ENCODE peak calls at places on chromosome 12, in seven cellular contexts. S is OCI-LY7, D is H9, J is gastrocnemius medialis, U is aorta, H is lung, G is PC-9. Y is an unnamed sample. For H3K9me3, the result is how much of the 10 kb centered on the place peaks cover.

GRCh38 chr12:132872975-132873421 is 14.4 kb downstream of the CHFR start:
- DNase-seq in S (no peak), U (no peak), J (no peak), H (no peak), D (peak), G (no peak), Y (no peak)

GRCh38 chr12:120352117-120352516 is 16.8 kb downstream of the MSI1 start:
- DNase-seq in H (no peak), G (no peak), J (no peak), U (no peak), D (no peak), S (no peak), Y (no peak)

GRCh38 chr12:96360550-96360949 is 39.7 kb downstream of the CDK17 start:
- DNase-seq in H (no peak), J (no peak), D (no peak), S (no peak), U (no peak), G (no peak), Y (no peak)

GRCh38 chr12:55771736-55772135 is 28.8 kb downstream of the GDF11 start:
- DNase-seq in S (no peak), D (no peak), J (no peak), G (no peak), U (no peak), H (no peak), Y (no peak)

GRCh38 chr12:29921307-29921706 is 137.6 kb upstream of the TMTC1 start:
- DNase-seq in H (no peak), S (no peak), G (no peak), J (no peak), D (no peak), U (no peak), Y (no peak)

GRCh38 chr12:92051441-92051840 is 94.2 kb downstream of the BTG1 start:
- DNase-seq in S (no peak), D (no peak), G (no peak), H (no peak), J (no peak), U (no peak), Y (no peak)

GRCh38 chr12:71129364-71129763 is 28.4 kb downstream of the TSPAN8 start:
- DNase-seq in D (no peak), S (no peak), J (no peak), H (no peak), U (no peak), G (no peak), Y (no peak)

GRCh38 chr12:88509347-88509746 is 70.9 kb downstream of the KITLG start:
- DNase-seq in J (no peak), G (no peak), H (no peak), D (no peak), U (no peak), S (no peak), Y (no peak)

GRCh38 chr12:8483081-8483479 is 27.3 kb downstream of the CLEC6A start:
- DNase-seq in S (no peak), H (no peak), G (no peak), U (no peak), D (no peak), J (no peak), Y (no peak)

GRCh38 chr12:108239378-108239777 is 99.7 kb downstream of the CMKLR1 start:
- DNase-seq in J (no peak), G (no peak), D (no peak), S (no peak), H (no peak), U (no peak), Y (no peak)

GRCh38 chr12:65446901-65447300 is 168.4 kb downstream of the MSRB3 start:
- DNase-seq in H (no peak), G (no peak), J (no peak), D (no peak), S (no peak), U (no peak), Y (no peak)

GRCh38 chr12:23757541-23757962 is 191.9 kb downstream of the SOX5 start:
- DNase-seq in J (no peak), G (no peak), H (no peak), D (peak), S (no peak), U (no peak), Y (no peak)

GRCh38 chr12:44873898-44874297 is 2.2 kb downstream of the NELL2 start:
- DNase-seq in D (no peak), H (no peak), J (no peak), S (peak), U (no peak), G (no peak), Y (no peak)

GRCh38 chr12:100234166-100234565 is 32.7 kb downstream of the DEPDC4 start:
- DNase-seq in D (no peak), G (peak), U (no peak), S (no peak), H (no peak), J (no peak), Y (no peak)

GRCh38 chr12:27331299-27331926 is 1.2 kb upstream of the BMAL2 start:
- DNase-seq in J (no peak), S (no peak), G (peak), H (no peak), D (no peak), U (no peak), Y (no peak)

GRCh38 chr12:50110127-50110761 is 1.8 kb upstream of the COX14 start:
- DNase-seq in S (peak), J (peak), G (peak), U (peak), H (peak), D (no peak), Y (peak)

GRCh38 chr12:129762436-129762835 is 141.4 kb downstream of the TMEM132D start:
- DNase-seq in U (no peak), D (no peak), J (no peak), H (no peak), S (no peak), G (no peak), Y (no peak)

GRCh38 chr12:47772094-47772660 is 861 bp upstream of the SLC48A1 start:
- DNase-seq in S (no peak), G (no peak), D (no peak), H (no peak), J (no peak), U (no peak), Y (peak)

GRCh38 chr12:126936181-126936851 is 1330.7 kb upstream of the TMEM132C start:
- DNase-seq in S (no peak), G (peak), J (peak), D (no peak), U (peak), H (peak), Y (peak)

GRCh38 chr12:115752913-115753726 is 524.4 kb downstream of the MED13L start:
- DNase-seq in G (no peak), U (no peak), H (peak), D (peak), S (peak), J (peak), Y (no peak)

GRCh38 chr12:62684586-62685295 is 218.1 kb downstream of the MON2 start:
- DNase-seq in S (no peak), D (no peak), U (no peak), G (no peak), H (peak), J (peak), Y (no peak)

GRCh38 chr12:5977556-5977955 is 32.5 kb upstream of the ANO2 start:
- DNase-seq in G (no peak), U (no peak), S (no peak), H (no peak), J (no peak), D (no peak), Y (no peak)

GRCh38 chr12:24909667-24910066 is 39.2 kb downstream of the BCAT1 start:
- DNase-seq in S (no peak), H (peak), U (no peak), J (peak), D (no peak), G (no peak), Y (peak)

GRCh38 chr12:83210933-83211332 is 524.2 kb downstream of the TMTC2 start:
- DNase-seq in D (no peak), H (no peak), S (no peak), U (no peak), J (no peak), G (no peak), Y (no peak)

GRCh38 chr12:71725011-71725410 is 29.7 kb upstream of the RAB21 start:
- DNase-seq in U (no peak), G (no peak), J (no peak), H (no peak), S (no peak), D (no peak), Y (no peak)

GRCh38 chr12:52617403-52617785 is 965 bp downstream of the KRT73 start:
- DNase-seq in D (peak), G (no peak), H (peak), S (no peak), J (no peak), U (no peak), Y (no peak)

GRCh38 chr12:619346-619745 is 43.9 kb downstream of the NINJ2 start:
- DNase-seq in D (no peak), U (no peak), S (no peak), G (no peak), H (no peak), J (peak), Y (no peak)

GRCh38 chr12:123367511-123367910 is 2.9 kb upstream of the SBNO1 start:
- DNase-seq in S (no peak), G (no peak), D (no peak), H (no peak), J (no peak), U (peak), Y (no peak)

GRCh38 chr12:21065845-21066244 is 65.1 kb upstream of the SLCO1B1 start:
- DNase-seq in S (no peak), H (no peak), G (no peak), D (no peak), U (no peak), J (no peak), Y (no peak)
- H3K9me3 ChIP-seq in S (under half), H (under half), G (under half), D (under half), U (under half), J (under half), Y (under half)

GRCh38 chr12:2856051-2856450 is 788 bp downstream of the TEX52 start:
- DNase-seq in U (no peak), H (no peak), J (no peak), G (no peak), S (no peak), D (no peak), Y (no peak)

GRCh38 chr12:2854669-2855453 is 2.0 kb downstream of the TEX52 start:
- DNase-seq in H (no peak), D (no peak), S (no peak), G (no peak), U (no peak), J (no peak), Y (no peak)

GRCh38 chr12:2855546-2855945 is 1.3 kb downstream of the TEX52 start:
- DNase-seq in H (no peak), U (no peak), G (no peak), J (no peak), D (no peak), S (no peak), Y (no peak)

GRCh38 chr12:2851931-2852330 is 4.9 kb downstream of the TEX52 start:
- DNase-seq in U (no peak), J (no peak), D (no peak), H (no peak), S (no peak), G (no peak), Y (no peak)

DNA sequence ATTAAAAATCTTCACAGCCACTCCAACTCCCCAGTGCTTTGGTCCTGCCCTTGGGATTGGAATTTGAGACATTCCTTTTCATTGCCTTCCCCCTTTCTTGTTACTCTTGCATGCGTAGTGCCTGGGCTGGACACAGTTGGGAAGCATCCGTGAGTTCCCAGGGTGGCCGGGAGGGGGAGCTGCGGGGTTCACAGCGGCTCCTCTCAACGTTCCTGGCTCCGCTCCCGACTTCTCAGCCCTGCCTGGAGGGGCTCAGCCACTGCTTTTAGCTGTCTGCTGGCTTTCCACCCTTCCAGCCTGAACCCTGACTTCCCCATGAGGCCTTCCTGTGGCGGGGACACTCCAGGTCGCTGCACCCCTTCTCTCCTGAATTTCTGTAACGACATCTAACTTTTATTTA is 3.2 kb downstream of the TEX52 start:
- DNase-seq in G (no peak), J (peak), S (no peak), U (peak), D (peak), H (peak), Y (peak)
- H3K27ac ChIP-seq in G (no peak), J (no peak), S (no peak), U (no peak), D (no peak), H (no peak), Y (no peak)

DNA sequence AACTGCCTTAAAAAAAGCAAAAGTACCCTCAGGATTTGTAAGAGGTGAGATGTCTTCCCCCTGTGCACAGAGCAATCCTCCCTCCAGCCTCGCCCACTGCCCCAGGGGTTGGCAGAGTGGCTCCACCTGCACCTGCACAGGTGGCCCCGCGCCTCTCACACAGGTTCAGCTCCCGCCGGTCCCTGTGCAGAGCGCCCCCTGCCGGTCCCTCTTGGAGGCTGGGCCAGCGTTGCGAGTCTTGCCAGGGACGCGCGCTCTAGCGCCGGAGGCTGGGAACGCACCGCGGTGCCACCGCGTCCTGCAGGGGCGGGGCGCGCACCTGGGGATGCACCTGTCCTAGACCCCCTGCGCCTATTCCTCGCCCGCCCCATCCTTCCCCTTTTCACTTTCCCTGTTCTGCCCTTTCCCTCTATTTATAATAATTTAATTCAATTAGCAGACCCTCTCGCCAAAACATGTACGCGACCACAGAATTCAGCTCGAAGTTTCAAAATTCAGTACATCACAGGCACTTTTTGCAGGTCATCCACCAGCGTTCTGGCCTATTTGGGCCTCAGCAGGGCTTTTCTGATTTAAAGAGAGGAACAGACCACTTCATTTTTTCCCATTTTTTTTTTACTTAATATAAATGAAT is 618.6 kb downstream of the AACS start:
- DNase-seq in G (no peak), S (peak), H (peak), J (no peak), D (peak), U (peak), Y (peak)
- H3K9me3 ChIP-seq in G (under half), S (under half), H (under half), J (under half), D (under half), U (under half), Y (under half)

DNA sequence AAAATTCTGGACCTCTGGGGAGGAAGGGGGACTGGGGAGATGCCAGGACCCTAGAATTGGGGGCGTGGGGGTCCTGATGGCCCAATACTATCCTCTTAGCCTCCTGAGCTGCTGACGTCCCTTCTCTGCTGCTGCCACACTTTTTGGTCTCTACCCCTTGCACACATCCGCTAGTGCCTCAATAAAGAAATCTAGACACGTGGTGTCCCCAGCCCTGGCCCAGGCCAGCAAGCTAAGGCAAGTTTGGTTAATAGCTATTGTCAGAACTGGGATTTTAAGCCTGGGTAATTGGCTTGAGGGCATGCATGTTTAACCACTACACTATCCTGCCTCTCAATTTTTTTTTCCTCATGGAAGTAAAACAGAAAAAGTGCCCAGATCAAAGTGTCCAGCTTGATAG is 962 bp downstream of the OAS2 start:
- DNase-seq in J (no peak), D (no peak), U (peak), H (no peak), S (peak), G (no peak), Y (no peak)
- H3K27ac ChIP-seq in J (peak), D (no peak), U (no peak), H (peak), S (peak), G (no peak), Y (peak)